ENCODE peak calls at places on chromosomes 7 and 10, in ten cellular contexts. One of them, this sample, is unnamed.

GRCh38 chr7:86773309-86773708 is 129.6 kb downstream of the GRM3 start:
- DNase-seq in B cell: no peak
- DNase-seq in prostate gland: no peak
- DNase-seq in HL-60: no peak
- DNase-seq in AG04450: no peak
- DNase-seq in nephron progenitor cell: no peak
- DNase-seq in neural crest cell: no peak
- DNase-seq in fibroblast of the aortic adventitia: no peak
- DNase-seq in H1: no peak
- DNase-seq in BJ: no peak
- DNase-seq in this sample: no peak

GRCh38 chr7:76009672-76010600 is 15.5 kb upstream of the TMEM120A start:
- DNase-seq in B cell: no peak
- DNase-seq in prostate gland: no peak
- DNase-seq in HL-60: no peak
- DNase-seq in AG04450: no peak
- DNase-seq in nephron progenitor cell: no peak
- DNase-seq in neural crest cell: no peak
- DNase-seq in fibroblast of the aortic adventitia: peak; percentile 28
- DNase-seq in H1: no peak
- DNase-seq in BJ: no peak
- DNase-seq in this sample: no peak

GRCh38 chr7:157585113-157585861 is 248.5 kb downstream of the DNAJB6 start:
- DNase-seq in B cell: peak; percentile 6
- DNase-seq in prostate gland: no peak
- DNase-seq in HL-60: peak; percentile 5
- DNase-seq in AG04450: no peak
- DNase-seq in nephron progenitor cell: no peak
- DNase-seq in neural crest cell: no peak
- DNase-seq in fibroblast of the aortic adventitia: no peak
- DNase-seq in H1: no peak
- DNase-seq in BJ: no peak
- DNase-seq in this sample: peak; percentile 71

GRCh38 chr7:111175908-111176307 is 85.0 kb downstream of the LRRN3 start:
- DNase-seq in B cell: no peak
- DNase-seq in prostate gland: no peak
- DNase-seq in HL-60: no peak
- DNase-seq in AG04450: no peak
- DNase-seq in nephron progenitor cell: no peak
- DNase-seq in neural crest cell: no peak
- DNase-seq in fibroblast of the aortic adventitia: no peak
- DNase-seq in H1: no peak
- DNase-seq in BJ: no peak
- DNase-seq in this sample: no peak

GRCh38 chr7:20331231-20331880 is 656 bp downstream of the ITGB8 start:
- DNase-seq in B cell: peak; percentile 71
- DNase-seq in prostate gland: peak; percentile 39
- DNase-seq in HL-60: no peak
- DNase-seq in AG04450: no peak
- DNase-seq in nephron progenitor cell: peak; percentile 68
- DNase-seq in neural crest cell: peak; percentile 68
- DNase-seq in fibroblast of the aortic adventitia: no peak
- DNase-seq in H1: no peak
- DNase-seq in BJ: no peak
- DNase-seq in this sample: no peak

GRCh38 chr10:102752266-102752930 is 8.7 kb downstream of the WBP1L start:
- DNase-seq in B cell: no peak
- DNase-seq in prostate gland: no peak
- DNase-seq in HL-60: no peak
- DNase-seq in AG04450: no peak
- DNase-seq in nephron progenitor cell: no peak
- DNase-seq in neural crest cell: no peak
- DNase-seq in fibroblast of the aortic adventitia: peak; percentile 98
- DNase-seq in H1: no peak
- DNase-seq in BJ: peak; percentile 91
- DNase-seq in this sample: no peak

GRCh38 chr7:159071260-159071659 is 73.4 kb downstream of the VIPR2 start:
- DNase-seq in B cell: no peak
- DNase-seq in prostate gland: no peak
- DNase-seq in HL-60: no peak
- DNase-seq in AG04450: no peak
- DNase-seq in nephron progenitor cell: no peak
- DNase-seq in neural crest cell: no peak
- DNase-seq in fibroblast of the aortic adventitia: no peak
- DNase-seq in H1: no peak
- DNase-seq in BJ: no peak
- DNase-seq in this sample: no peak

GRCh38 chr10:6491841-6492609 is 88.1 kb downstream of the PRKCQ start:
- DNase-seq in B cell: no peak
- DNase-seq in prostate gland: no peak
- DNase-seq in HL-60: no peak
- DNase-seq in AG04450: no peak
- DNase-seq in nephron progenitor cell: no peak
- DNase-seq in neural crest cell: no peak
- DNase-seq in fibroblast of the aortic adventitia: no peak
- DNase-seq in H1: no peak
- DNase-seq in BJ: no peak
- DNase-seq in this sample: no peak

GRCh38 chr7:38222481-38223096 is 44.5 kb downstream of the STARD3NL start:
- DNase-seq in B cell: peak; percentile 70
- DNase-seq in prostate gland: peak; percentile 66
- DNase-seq in HL-60: peak; percentile 29
- DNase-seq in AG04450: peak; percentile 32
- DNase-seq in nephron progenitor cell: no peak
- DNase-seq in neural crest cell: no peak
- DNase-seq in fibroblast of the aortic adventitia: peak; percentile 84
- DNase-seq in H1: no peak
- DNase-seq in BJ: no peak
- DNase-seq in this sample: no peak

GRCh38 chr10:46995234-46995633 is 84.0 kb downstream of the PTPN20 start:
- DNase-seq in B cell: no peak
- DNase-seq in prostate gland: no peak
- DNase-seq in HL-60: no peak
- DNase-seq in AG04450: no peak
- DNase-seq in nephron progenitor cell: no peak
- DNase-seq in neural crest cell: no peak
- DNase-seq in fibroblast of the aortic adventitia: peak; percentile 46
- DNase-seq in H1: peak; percentile 50
- DNase-seq in BJ: no peak
- DNase-seq in this sample: no peak

GRCh38 chr10:46998595-46998994 is 87.4 kb downstream of the PTPN20 start:
- DNase-seq in B cell: no peak
- DNase-seq in prostate gland: no peak
- DNase-seq in HL-60: no peak
- DNase-seq in AG04450: no peak
- DNase-seq in nephron progenitor cell: no peak
- DNase-seq in neural crest cell: no peak
- DNase-seq in fibroblast of the aortic adventitia: no peak
- DNase-seq in H1: no peak
- DNase-seq in BJ: no peak
- DNase-seq in this sample: no peak

GRCh38 chr10:46998192-46998591 is 87.0 kb downstream of the PTPN20 start:
- DNase-seq in B cell: no peak
- DNase-seq in prostate gland: no peak
- DNase-seq in HL-60: no peak
- DNase-seq in AG04450: no peak
- DNase-seq in nephron progenitor cell: no peak
- DNase-seq in neural crest cell: no peak
- DNase-seq in fibroblast of the aortic adventitia: no peak
- DNase-seq in H1: no peak
- DNase-seq in BJ: no peak
- DNase-seq in this sample: no peak

GRCh38 chr10:46992794-46993552 is 81.7 kb downstream of the PTPN20 start:
- DNase-seq in B cell: no peak
- DNase-seq in prostate gland: no peak
- DNase-seq in HL-60: no peak
- DNase-seq in AG04450: no peak
- DNase-seq in nephron progenitor cell: no peak
- DNase-seq in neural crest cell: no peak
- DNase-seq in fibroblast of the aortic adventitia: peak; percentile 98
- DNase-seq in H1: peak; percentile 56
- DNase-seq in BJ: no peak
- DNase-seq in this sample: no peak
- TF ChIP-seq CTCF in B cell: no peak
- TF ChIP-seq CTCF in prostate gland: no peak
- TF ChIP-seq CTCF in HL-60: peak; percentile 38
- TF ChIP-seq CTCF in AG04450: peak; percentile 65
- TF ChIP-seq CTCF in nephron progenitor cell: peak; percentile 37
- TF ChIP-seq CTCF in neural crest cell: peak; percentile 49
- TF ChIP-seq CTCF in fibroblast of the aortic adventitia: peak; percentile 62
- TF ChIP-seq CTCF in H1: peak; percentile 60
- TF ChIP-seq CTCF in BJ: peak; percentile 49
- TF ChIP-seq CTCF in this sample: peak; percentile 70

DNA sequence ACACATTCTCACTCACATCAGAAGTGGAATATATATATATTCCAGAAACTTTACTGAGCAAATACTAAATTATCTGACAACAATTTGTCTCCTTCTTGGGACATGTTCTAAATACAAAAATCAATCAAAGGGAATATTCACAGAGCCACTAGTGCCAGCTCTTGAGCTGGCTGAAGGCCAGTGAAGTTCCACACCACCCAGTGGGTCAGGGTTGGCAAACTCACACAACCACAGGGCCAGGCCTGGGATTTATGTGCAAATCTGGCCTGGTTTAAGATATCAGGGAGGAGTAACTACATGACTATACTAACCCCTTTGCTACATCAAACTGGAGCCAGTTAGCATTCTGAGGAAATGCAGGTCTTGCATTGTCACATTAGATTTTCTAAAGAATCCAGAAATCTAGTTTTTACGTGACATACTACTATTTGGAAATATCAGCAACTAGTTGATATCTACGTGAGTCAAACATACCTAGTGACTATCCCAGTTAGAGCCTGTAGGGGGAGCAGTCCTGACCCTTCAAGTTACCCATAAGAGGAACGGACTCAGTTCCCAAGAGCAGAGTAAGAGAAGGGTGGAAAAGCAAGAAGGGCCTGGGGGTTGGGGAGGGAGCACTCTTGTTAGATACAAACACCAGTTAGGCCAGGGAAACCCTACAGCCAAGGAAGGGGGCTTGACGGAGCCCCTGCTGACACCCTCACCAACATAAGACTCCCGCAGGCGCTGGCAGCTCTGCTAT is 600.4 kb downstream of the KCNMA1 start:
- DNase-seq in B cell: no peak
- DNase-seq in prostate gland: no peak
- DNase-seq in HL-60: no peak
- DNase-seq in AG04450: no peak
- DNase-seq in nephron progenitor cell: peak; percentile 19
- DNase-seq in neural crest cell: peak; percentile 31
- DNase-seq in fibroblast of the aortic adventitia: no peak
- DNase-seq in H1: peak; percentile 65
- DNase-seq in BJ: no peak
- DNase-seq in this sample: no peak
- TF ChIP-seq CTCF in B cell: peak; percentile 37
- TF ChIP-seq CTCF in prostate gland: no peak
- TF ChIP-seq CTCF in HL-60: peak; percentile 33
- TF ChIP-seq CTCF in AG04450: peak; percentile 54
- TF ChIP-seq CTCF in nephron progenitor cell: peak; percentile 65
- TF ChIP-seq CTCF in neural crest cell: peak; percentile 71
- TF ChIP-seq CTCF in fibroblast of the aortic adventitia: peak; percentile 50
- TF ChIP-seq CTCF in H1: peak; percentile 76
- TF ChIP-seq CTCF in BJ: peak; percentile 50
- TF ChIP-seq CTCF in this sample: peak; percentile 77

GRCh38 chr10:73883553-73883952 is 9.2 kb upstream of the CAMK2G start:
- DNase-seq in B cell: no peak
- DNase-seq in prostate gland: no peak
- DNase-seq in HL-60: no peak
- DNase-seq in AG04450: no peak
- DNase-seq in nephron progenitor cell: no peak
- DNase-seq in neural crest cell: no peak
- DNase-seq in fibroblast of the aortic adventitia: no peak
- DNase-seq in H1: no peak
- DNase-seq in BJ: no peak
- DNase-seq in this sample: no peak

GRCh38 chr10:73881221-73881919 is 7.0 kb upstream of the CAMK2G start:
- DNase-seq in B cell: no peak
- DNase-seq in prostate gland: no peak
- DNase-seq in HL-60: no peak
- DNase-seq in AG04450: no peak
- DNase-seq in nephron progenitor cell: no peak
- DNase-seq in neural crest cell: no peak
- DNase-seq in fibroblast of the aortic adventitia: no peak
- DNase-seq in H1: no peak
- DNase-seq in BJ: no peak
- DNase-seq in this sample: no peak

GRCh38 chr10:73886085-73886529 is 11.8 kb upstream of the CAMK2G start:
- DNase-seq in B cell: peak; percentile 78
- DNase-seq in prostate gland: peak; percentile 74
- DNase-seq in HL-60: no peak
- DNase-seq in AG04450: peak; percentile 65
- DNase-seq in nephron progenitor cell: peak; percentile 75
- DNase-seq in neural crest cell: peak; percentile 71
- DNase-seq in fibroblast of the aortic adventitia: peak; percentile 88
- DNase-seq in H1: peak; percentile 81
- DNase-seq in BJ: no peak
- DNase-seq in this sample: no peak

GRCh38 chr10:73886625-73887024 is 12.3 kb upstream of the CAMK2G start:
- DNase-seq in B cell: no peak
- DNase-seq in prostate gland: no peak
- DNase-seq in HL-60: no peak
- DNase-seq in AG04450: no peak
- DNase-seq in nephron progenitor cell: no peak
- DNase-seq in neural crest cell: no peak
- DNase-seq in fibroblast of the aortic adventitia: no peak
- DNase-seq in H1: no peak
- DNase-seq in BJ: no peak
- DNase-seq in this sample: no peak

GRCh38 chr10:73884017-73884416 is 9.7 kb upstream of the CAMK2G start:
- DNase-seq in B cell: no peak
- DNase-seq in prostate gland: no peak
- DNase-seq in HL-60: no peak
- DNase-seq in AG04450: no peak
- DNase-seq in nephron progenitor cell: no peak
- DNase-seq in neural crest cell: no peak
- DNase-seq in fibroblast of the aortic adventitia: no peak
- DNase-seq in H1: no peak
- DNase-seq in BJ: no peak
- DNase-seq in this sample: no peak
- TF ChIP-seq CTCF in B cell: no peak
- TF ChIP-seq CTCF in prostate gland: no peak
- TF ChIP-seq CTCF in HL-60: no peak
- TF ChIP-seq CTCF in AG04450: no peak
- TF ChIP-seq CTCF in nephron progenitor cell: no peak
- TF ChIP-seq CTCF in neural crest cell: no peak
- TF ChIP-seq CTCF in fibroblast of the aortic adventitia: no peak
- TF ChIP-seq CTCF in H1: no peak
- TF ChIP-seq CTCF in BJ: no peak
- TF ChIP-seq CTCF in this sample: no peak

DNA sequence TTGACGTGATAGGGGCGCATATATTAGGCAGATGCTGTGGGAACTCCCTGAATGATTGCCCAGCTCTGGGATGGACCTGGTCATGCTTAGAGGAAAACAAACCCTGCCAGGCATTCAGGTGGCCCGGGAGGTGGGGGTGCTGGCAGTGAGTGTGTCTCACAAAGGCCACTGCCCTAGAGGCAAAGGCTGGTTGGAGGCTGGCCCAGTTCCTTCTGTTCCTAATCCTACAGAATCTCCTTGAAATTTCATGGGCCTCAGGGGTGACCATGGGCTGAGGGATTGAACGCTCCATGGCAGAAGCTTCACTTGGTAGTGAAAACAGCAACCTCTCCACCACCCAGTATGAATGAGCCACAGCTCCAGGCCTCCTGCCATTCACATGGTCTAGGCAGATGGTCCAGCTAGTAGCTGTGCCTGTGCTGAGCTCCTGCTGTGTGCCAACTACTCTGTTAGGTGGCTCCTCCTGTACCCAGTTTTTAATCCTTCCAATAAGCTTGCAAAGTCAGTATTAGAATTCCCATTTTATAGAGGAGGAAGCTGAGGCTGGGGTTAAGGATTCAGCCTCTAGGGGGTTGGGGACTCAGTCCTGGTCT is 25.6 kb downstream of the ADRA2A start:
- DNase-seq in B cell: no peak
- DNase-seq in prostate gland: no peak
- DNase-seq in HL-60: no peak
- DNase-seq in AG04450: no peak
- DNase-seq in nephron progenitor cell: no peak
- DNase-seq in neural crest cell: no peak
- DNase-seq in fibroblast of the aortic adventitia: no peak
- DNase-seq in H1: no peak
- DNase-seq in BJ: no peak
- DNase-seq in this sample: no peak
- TF ChIP-seq CTCF in B cell: no peak
- TF ChIP-seq CTCF in prostate gland: no peak
- TF ChIP-seq CTCF in HL-60: no peak
- TF ChIP-seq CTCF in AG04450: no peak
- TF ChIP-seq CTCF in nephron progenitor cell: no peak
- TF ChIP-seq CTCF in neural crest cell: no peak
- TF ChIP-seq CTCF in fibroblast of the aortic adventitia: no peak
- TF ChIP-seq CTCF in H1: no peak
- TF ChIP-seq CTCF in BJ: no peak
- TF ChIP-seq CTCF in this sample: no peak